ENCODE peak calls at places on chromosome 17, in four cellular contexts. B, Q, L and P are unnamed samples.

GRCh38 chr17:17548044-17548443 is 43.5 kb downstream of the PEMT start:
- DNase-seq in Q (no peak), L (no peak), B (no peak), P (peak; percentile 41)

GRCh38 chr17:7327056-7327455 is 2.1 kb downstream of the NEURL4 start:
- DNase-seq in B (no peak), Q (no peak), L (no peak), P (no peak)

GRCh38 chr17:15194859-15195277 is 70.3 kb downstream of the PMP22 start:
- DNase-seq in Q (no peak), L (no peak), B (no peak), P (no peak)

GRCh38 chr17:27407916-27408846 is 48.1 kb upstream of the KSR1 start:
- DNase-seq in L (peak; percentile 83), B (no peak), Q (no peak), P (no peak)

GRCh38 chr17:5508855-5509254 is 22.5 kb downstream of the MIS12 start:
- DNase-seq in Q (no peak), L (peak; percentile 87), B (no peak), P (no peak)

GRCh38 chr17:17439971-17440843 is 36.6 kb upstream of the MED9 start:
- DNase-seq in B (peak; percentile 89), L (peak; percentile 71), Q (peak; percentile 83), P (peak; percentile 86)

GRCh38 chr17:57662644-57663308 is 82.3 kb downstream of the CCDC182 start:
- DNase-seq in L (peak; percentile 99), B (no peak), Q (peak; percentile 84), P (peak; percentile 94)

GRCh38 chr17:18226284-18226945 is 980 bp downstream of the LLGL1 start:
- DNase-seq in B (no peak), L (no peak), Q (no peak), P (no peak)

GRCh38 chr17:79214459-79214858 is 139.8 kb downstream of the ENGASE start:
- DNase-seq in L (no peak), B (no peak), Q (no peak), P (no peak)

GRCh38 chr17:50868594-50868993 is 2.4 kb upstream of the TOB1 start:
- DNase-seq in L (no peak), B (no peak), Q (no peak), P (no peak)

GRCh38 chr17:29620271-29620670 is 2.4 kb downstream of the CORO6 start:
- DNase-seq in B (no peak), L (peak; percentile 51), Q (no peak), P (no peak)

GRCh38 chr17:82240506-82241182 is 11.8 kb downstream of the SLC16A3 start:
- DNase-seq in L (no peak), Q (no peak), B (no peak), P (peak; percentile 61)
- H3K4me3 ChIP-seq in L (no peak overlapping the region), Q (no peak overlapping the region), B (no peak overlapping the region), P (no peak overlapping the region)

DNA sequence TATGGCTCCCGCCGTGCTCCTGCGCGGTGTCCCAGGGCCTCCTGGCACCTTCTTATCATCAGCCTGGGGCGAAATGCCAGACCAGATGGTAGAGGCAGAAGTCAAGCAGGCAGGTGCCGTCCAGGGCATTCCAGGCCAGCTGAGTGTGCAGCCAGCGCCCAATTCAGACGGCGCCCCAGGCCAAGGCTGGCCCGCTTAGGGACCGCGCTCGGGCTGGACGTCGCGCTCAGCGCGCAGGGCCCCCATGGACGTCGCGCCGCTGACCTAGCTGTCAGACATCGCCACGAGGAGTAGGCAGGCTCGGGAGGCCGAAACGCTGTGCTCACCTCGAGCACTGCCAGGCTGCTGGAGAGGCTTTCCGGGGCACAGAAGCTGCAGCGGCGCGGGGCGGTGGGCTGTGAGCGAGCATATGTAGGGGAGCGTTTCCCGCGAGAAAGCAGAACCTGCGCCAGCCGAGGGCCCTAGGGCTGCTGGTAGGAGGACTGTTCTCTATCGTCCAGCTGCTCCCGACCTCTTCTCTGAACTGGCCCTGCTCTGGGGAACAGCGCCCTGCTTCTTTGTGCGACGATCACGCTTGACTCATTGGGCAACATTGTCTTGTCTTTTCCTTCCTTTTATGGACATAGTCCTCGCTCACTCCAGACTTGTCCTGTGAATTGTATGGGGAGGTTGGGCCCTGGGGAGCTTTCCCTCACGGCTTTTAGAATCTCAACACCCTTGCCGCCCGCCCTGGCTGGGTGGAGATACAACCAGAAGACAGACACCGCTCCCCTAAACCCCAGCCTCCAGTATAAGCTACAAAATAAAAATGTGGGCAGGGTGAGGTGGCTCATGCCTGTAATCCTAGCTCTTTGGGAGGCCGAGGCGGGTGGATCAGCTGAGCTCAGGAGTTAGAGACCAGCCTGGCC is 8.4 kb upstream of the CA4 start:
- DNase-seq in Q (no peak), L (peak; percentile 71), B (no peak), P (peak; percentile 87)
- H3K4me3 ChIP-seq in Q (no peak overlapping the region), L (peak overlapping the region; percentile 18), B (no peak overlapping the region), P (no peak overlapping the region)

DNA sequence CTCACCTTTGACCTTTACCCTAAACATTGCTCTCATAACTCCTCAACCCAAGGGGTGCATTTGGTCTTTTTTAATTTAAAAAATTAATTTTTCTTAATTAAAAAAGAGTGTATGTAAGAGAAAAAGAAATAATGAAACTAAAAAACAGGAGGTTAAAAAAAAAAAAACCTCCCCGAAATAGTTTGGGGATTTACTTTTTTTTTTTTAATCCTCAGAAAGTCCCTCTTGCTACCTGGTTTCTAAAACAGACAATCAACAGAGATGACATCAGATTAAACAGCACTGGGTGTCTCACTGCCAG is 301.3 kb downstream of the SOX9 start:
- DNase-seq in Q (no peak), L (no peak), B (no peak), P (no peak)
- H3K4me3 ChIP-seq in Q (no peak overlapping the region), L (no peak overlapping the region), B (no peak overlapping the region), P (no peak overlapping the region)

DNA sequence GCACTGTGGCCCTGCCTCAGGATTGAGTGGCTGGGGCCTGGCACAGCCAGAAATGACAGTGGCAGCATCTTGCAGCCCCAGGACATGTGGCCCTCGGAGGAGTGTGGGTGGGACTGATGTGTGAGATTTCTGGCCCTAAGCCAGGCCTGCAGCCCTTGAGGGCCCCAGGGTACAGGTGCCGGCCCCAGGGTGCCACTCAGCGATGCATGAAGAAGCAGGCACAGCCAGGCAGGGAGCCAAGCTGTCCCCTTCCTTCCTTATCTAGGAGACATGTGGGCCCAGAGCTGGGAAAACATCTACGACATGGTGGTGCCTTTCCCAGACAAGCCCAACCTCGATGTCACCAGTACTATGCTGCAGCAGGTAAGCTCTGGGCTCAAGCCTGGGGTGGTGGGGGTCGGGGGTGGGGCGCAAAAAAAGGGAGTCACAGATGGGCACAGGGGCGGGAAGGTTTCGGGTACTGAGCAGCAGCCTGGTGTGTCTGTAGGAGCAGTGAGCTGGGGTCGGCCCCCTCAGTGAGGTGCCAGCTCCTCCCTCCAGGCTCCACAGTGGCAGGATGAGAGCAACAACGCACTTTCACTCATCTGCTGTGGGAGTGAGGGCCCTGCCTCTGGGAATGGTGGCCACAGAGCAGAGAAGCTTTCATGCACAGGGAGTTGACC is 4.1 kb downstream of the ACE start:
- DNase-seq in B (no peak), Q (no peak), L (no peak), P (peak; percentile 45)
- H3K4me3 ChIP-seq in B (no peak overlapping the region), Q (no peak overlapping the region), L (no peak overlapping the region), P (no peak overlapping the region)

DNA sequence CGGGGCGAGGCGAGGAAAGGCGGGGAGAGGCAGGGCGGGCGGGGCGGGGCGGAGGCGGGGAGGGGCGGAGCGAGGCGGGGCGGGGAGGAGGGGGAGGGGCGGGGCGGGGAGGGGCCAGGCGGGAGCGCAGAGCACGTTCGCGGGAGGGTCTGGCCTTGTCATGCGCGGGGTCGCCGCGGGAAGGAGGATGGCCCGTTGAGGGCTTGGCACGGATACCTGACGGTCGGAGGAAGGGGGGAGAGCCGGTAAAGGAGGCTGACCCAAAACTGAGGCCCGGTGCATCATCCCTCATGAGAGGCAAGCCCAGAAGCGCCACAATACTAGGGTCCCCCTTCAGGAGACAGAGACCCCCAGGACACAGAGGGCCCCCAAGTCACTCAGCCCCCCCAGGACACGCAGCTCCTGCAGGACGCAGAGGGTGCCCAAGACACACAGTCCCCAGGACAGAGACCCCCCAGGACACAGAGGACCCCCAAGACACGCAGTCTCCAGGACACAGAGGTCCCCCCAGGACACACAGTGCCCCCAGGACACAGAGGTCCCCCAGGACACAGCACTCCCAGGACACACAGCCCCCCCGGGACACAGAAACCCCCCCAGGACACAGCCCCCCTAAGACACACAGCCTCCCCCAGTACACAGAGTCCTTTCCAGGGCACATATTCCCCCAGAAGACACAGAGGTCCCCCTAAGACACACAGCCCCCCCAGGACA is 674 bp upstream of the WDR45B start:
- DNase-seq in L (no peak), Q (peak; percentile 62), B (peak; percentile 73), P (peak; percentile 70)
- H3K4me3 ChIP-seq in L (peak overlapping the region; percentile 59), Q (no peak overlapping the region), B (peak overlapping the region; percentile 37), P (peak overlapping the region; percentile 11)

DNA sequence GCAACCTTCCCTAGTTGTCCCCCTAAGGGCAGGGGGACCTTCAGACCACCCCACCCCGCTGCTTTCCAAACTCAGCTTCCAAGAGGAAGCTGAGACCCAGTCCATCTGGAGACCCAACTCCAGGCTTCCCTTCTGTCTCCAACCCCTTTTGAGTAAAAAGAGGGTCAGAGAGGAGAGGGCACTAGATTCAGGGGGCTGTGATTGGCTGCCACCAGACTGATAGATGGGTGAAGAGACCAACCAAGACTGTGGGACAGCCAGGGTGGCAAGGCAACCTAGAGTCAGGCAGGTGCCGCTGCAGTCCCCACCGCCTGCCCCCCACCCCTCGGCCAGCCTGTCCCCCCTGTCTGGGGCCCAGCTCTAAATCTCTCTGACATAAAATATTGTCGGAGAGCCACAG is 92.5 kb downstream of the SDK2 start:
- DNase-seq in B (no peak), Q (no peak), L (no peak), P (no peak)
- H3K4me3 ChIP-seq in B (no peak overlapping the region), Q (no peak overlapping the region), L (no peak overlapping the region), P (no peak overlapping the region)

GRCh38 chr17:48001187-48001586 is 30.3 kb downstream of the CDK5RAP3 start:
- DNase-seq in B (no peak), Q (no peak), L (no peak), P (no peak)

GRCh38 chr17:48002920-48003685 is 32.2 kb downstream of the CDK5RAP3 start:
- DNase-seq in L (no peak), B (no peak), Q (no peak), P (no peak)

GRCh38 chr17:48004973-48005372 is 32.6 kb downstream of the COPZ2 start:
- DNase-seq in Q (no peak), B (no peak), L (no peak), P (no peak)

GRCh38 chr17:48003686-48004120 is 32.8 kb downstream of the CDK5RAP3 start:
- DNase-seq in Q (no peak), L (no peak), B (no peak), P (no peak)

DNA sequence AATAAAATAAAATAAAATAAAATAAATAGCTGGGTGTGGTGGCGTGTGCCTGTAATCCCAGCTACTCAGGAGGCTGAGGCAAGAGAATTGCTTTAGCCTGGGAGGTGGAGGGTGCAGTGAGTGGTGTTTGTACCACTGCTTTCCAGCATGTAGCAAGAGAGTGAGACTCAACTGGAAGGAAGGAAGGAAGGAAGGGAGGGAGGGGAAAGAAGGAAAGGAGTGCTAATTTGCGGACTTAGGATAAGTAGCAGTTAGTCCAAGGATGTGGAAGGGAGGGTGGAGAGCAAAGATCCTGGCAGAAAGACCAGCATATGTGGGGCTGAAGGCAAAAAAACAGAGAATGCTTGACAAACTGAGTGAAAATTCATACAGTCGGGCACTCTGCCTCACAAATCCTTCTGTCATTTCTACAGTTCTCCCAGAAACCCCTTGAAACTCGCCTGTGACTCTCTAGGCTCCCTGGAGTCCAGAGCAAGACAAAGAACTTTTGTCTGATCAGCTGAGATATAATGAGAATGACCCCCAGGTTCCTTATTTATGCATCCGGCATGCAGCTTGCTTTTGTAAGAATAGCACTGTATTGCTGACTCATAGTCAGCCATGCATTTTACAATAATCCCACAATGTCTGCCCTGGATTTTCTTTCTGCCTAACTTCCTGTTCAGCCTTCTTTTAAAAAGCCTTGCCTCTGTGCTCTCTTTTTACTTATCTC is 31.5 kb downstream of the CDK5RAP3 start:
- DNase-seq in L (peak; percentile 83), Q (no peak), B (no peak), P (no peak)
- H3K4me3 ChIP-seq in L (no peak overlapping the region), Q (no peak overlapping the region), B (no peak overlapping the region), P (no peak overlapping the region)